ENCODE peak calls at places on chromosomes 12 and 14, in eight cellular contexts. S, Q, Y, P, U, M, H and L are unnamed samples.
A peak's percentile ranks its signal among the peaks of the same experiment; 100 is the strongest.

GRCh38 chr12:108856170-108856427 is 1.3 kb downstream of the SSH1 start:
- DNase-seq in U (no peak), S (no peak), M (no peak), Y (no peak), P (no peak), Q (no peak), H (peak; percentile 51), L (no peak)

GRCh38 chr12:2484141-2484776 is 310.5 kb upstream of the FKBP4 start:
- DNase-seq in Q (no peak), M (no peak), S (no peak), U (no peak), Y (no peak), P (no peak), H (no peak), L (no peak)

GRCh38 chr12:55515696-55516095 is 23.5 kb downstream of the OR6C68 start:
- DNase-seq in H (no peak), S (no peak), U (no peak), P (no peak), M (no peak), Y (no peak), Q (no peak), L (no peak)

GRCh38 chr14:100762089-100762515 is 35.4 kb downstream of the DLK1 start:
- DNase-seq in Y (no peak), S (no peak), H (peak; percentile 74), U (no peak), Q (peak; percentile 9), P (no peak), M (no peak), L (no peak)

GRCh38 chr12:34396006-34396860 is 373.9 kb downstream of the ALG10 start:
- DNase-seq in P (no peak), S (no peak), H (no peak), U (no peak), Q (no peak), M (no peak), Y (peak; percentile 3), L (no peak)

GRCh38 chr12:122003646-122004611 is 17.8 kb upstream of the BCL7A start:
- DNase-seq in M (no peak), Q (no peak), U (no peak), P (no peak), Y (no peak), H (no peak), S (no peak), L (no peak)

GRCh38 chr14:95515080-95515489 is 1.4 kb downstream of the SYNE3 start:
- DNase-seq in U (no peak), P (peak; percentile 29), H (peak; percentile 48), Q (peak; percentile 37), Y (no peak), M (peak; percentile 62), S (no peak), L (no peak)

GRCh38 chr12:95385646-95386045 is 88.3 kb upstream of the METAP2 start:
- DNase-seq in Y (no peak), M (peak; percentile 11), H (no peak), P (no peak), Q (no peak), U (no peak), S (no peak), L (no peak)

GRCh38 chr14:68335312-68335711 is 457.6 kb downstream of the ZFP36L1 start:
- DNase-seq in S (no peak), Q (no peak), Y (no peak), M (no peak), H (no peak), P (no peak), U (no peak), L (no peak)

GRCh38 chr14:82642425-82642824 is 1108.8 kb upstream of the SEL1L start:
- DNase-seq in H (peak; percentile 8), M (peak; percentile 29), Q (peak; percentile 13), Y (no peak), P (peak; percentile 65), U (no peak), S (no peak), L (no peak)

GRCh38 chr12:113240395-113240794 is 19.1 kb downstream of the TPCN1 start:
- DNase-seq in U (no peak), Y (no peak), P (no peak), Q (no peak), H (no peak), S (no peak), M (no peak), L (no peak)

GRCh38 chr12:11727133-11727664 is 77.7 kb downstream of the ETV6 start:
- DNase-seq in M (no peak), Q (no peak), U (peak; percentile 25), H (no peak), P (no peak), S (no peak), Y (no peak), L (no peak)

GRCh38 chr14:38931969-38932652 is 170.9 kb downstream of the SEC23A start:
- DNase-seq in H (no peak), P (peak; percentile 20), M (no peak), S (no peak), U (no peak), Q (peak; percentile 39), Y (no peak), L (no peak)

GRCh38 chr12:19546027-19546426 is 106.7 kb downstream of the AEBP2 start:
- DNase-seq in Y (peak; percentile 50), M (peak; percentile 18), H (no peak), Q (peak; percentile 6), U (no peak), S (no peak), P (no peak), L (no peak)

GRCh38 chr14:105865266-105865903 is 339.0 kb downstream of the TMEM121 start:
- DNase-seq in Y (peak; percentile 10), M (no peak), P (peak; percentile 3), Q (no peak), U (no peak), H (no peak), S (no peak), L (peak; percentile 86)

GRCh38 chr12:18811268-18811667 is 73.3 kb downstream of the CAPZA3 start:
- DNase-seq in H (no peak), Q (no peak), M (no peak), U (no peak), P (no peak), Y (no peak), S (no peak), L (no peak)

GRCh38 chr12:73226585-73226984 is 954.4 kb downstream of the TRHDE start:
- DNase-seq in S (no peak), Y (no peak), U (no peak), H (no peak), M (no peak), Q (no peak), P (no peak), L (no peak)